ENCODE peak calls at places on chromosomes 16 and 17, in six cellular contexts. V is memory B cell, P is hippocampal formation, A is Caki2, J is astrocyte of the spinal cord, N is WTC11. Z is an unnamed sample.

GRCh38 chr17:79167486-79167885 is 92.9 kb downstream of the ENGASE start:
- DNase-seq in V (no peak), J (no peak), A (no peak), P (no peak), N (no peak), Z (no peak)

GRCh38 chr16:2708290-2708639 is 11.8 kb downstream of the PRSS27 start:
- DNase-seq in N (no peak), J (no peak), V (no peak), P (no peak), A (no peak), Z (no peak)

GRCh38 chr17:41510251-41511065 is 5.0 kb upstream of the KRT13 start:
- DNase-seq in P (no peak), A (no peak), V (no peak), N (no peak), J (no peak), Z (no peak)

GRCh38 chr17:2082003-2082862 is 27.3 kb downstream of the HIC1 start:
- DNase-seq in J (no peak), A (no peak), V (no peak), P (no peak), N (no peak), Z (no peak)

GRCh38 chr16:49439676-49440075 is 66.1 kb downstream of the C16orf78 start:
- DNase-seq in J (no peak), N (no peak), V (no peak), A (no peak), P (no peak), Z (no peak)

GRCh38 chr17:50426814-50427787 is 1.1 kb downstream of the ACSF2 start:
- DNase-seq in P (no peak), A (peak; percentile 49), N (peak; percentile 54), J (peak; percentile 17), V (no peak), Z (no peak)

GRCh38 chr16:69077251-69077650 is 28.2 kb upstream of the HAS3 start:
- DNase-seq in J (peak; percentile 71), N (no peak), A (peak; percentile 88), V (no peak), P (no peak), Z (no peak)

GRCh38 chr16:56637814-56638750 is at the start of gene MT1A:
- DNase-seq in J (peak; percentile 30), N (peak; percentile 74), V (no peak), A (no peak), P (no peak), Z (no peak)

GRCh38 chr16:58339452-58339938 is 44.7 kb upstream of the PRSS54 start:
- DNase-seq in V (no peak), J (peak; percentile 8), P (no peak), N (peak; percentile 29), A (peak; percentile 60), Z (no peak)

GRCh38 chr17:75155191-75155601 is 884 bp upstream of the JPT1 start:
- DNase-seq in N (peak; percentile 23), A (peak; percentile 77), P (no peak), J (no peak), V (no peak), Z (no peak)

GRCh38 chr17:9703781-9704082 is 58.4 kb downstream of the USP43 start:
- DNase-seq in N (no peak), A (no peak), P (no peak), V (no peak), J (no peak), Z (no peak)

GRCh38 chr16:80198265-80198994 is 342.4 kb upstream of the DYNLRB2 start:
- DNase-seq in P (no peak), V (no peak), N (no peak), A (no peak), J (peak; percentile 54), Z (no peak)

GRCh38 chr16:75263963-75264445 is 12.6 kb upstream of the BCAR1 start:
- DNase-seq in N (no peak), A (peak; percentile 43), V (no peak), J (no peak), P (no peak), Z (no peak)

GRCh38 chr17:46931596-46931995 is 8.6 kb downstream of the GOSR2 start:
- DNase-seq in J (no peak), A (no peak), N (no peak), P (no peak), V (no peak), Z (no peak)

GRCh38 chr16:22632621-22633020 is 121.9 kb downstream of the NPIPB5 start:
- DNase-seq in A (no peak), J (no peak), N (no peak), V (no peak), P (no peak), Z (no peak)

GRCh38 chr16:81733295-81733694 is 45.8 kb upstream of the PLCG2 start:
- DNase-seq in P (no peak), J (no peak), A (no peak), V (no peak), N (no peak), Z (no peak)

GRCh38 chr16:87412371-87412995 is 20.3 kb downstream of the MAP1LC3B start:
- DNase-seq in V (no peak), J (no peak), P (no peak), A (no peak), N (no peak), Z (no peak)

GRCh38 chr17:72344613-72345012 is 223.8 kb downstream of the SOX9 start:
- DNase-seq in J (no peak), N (no peak), V (no peak), A (peak; percentile 43), P (no peak), Z (no peak)

GRCh38 chr17:57852955-57853328 is 3.1 kb upstream of the MRPS23 start:
- DNase-seq in J (no peak), A (no peak), P (no peak), N (no peak), V (no peak), Z (no peak)

GRCh38 chr16:75566889-75567255 is 693 bp downstream of the GABARAPL2 start:
- DNase-seq in P (no peak), N (peak; percentile 33), J (no peak), A (no peak), V (no peak), Z (no peak)

GRCh38 chr17:1882836-1883235 is 53.0 kb downstream of the RPA1 start:
- DNase-seq in A (peak; percentile 10), V (peak; percentile 39), J (peak; percentile 20), N (peak; percentile 41), P (no peak), Z (peak; percentile 35)

GRCh38 chr16:3659200-3659599 is 4.7 kb downstream of the DNASE1 start:
- DNase-seq in P (no peak), V (no peak), A (no peak), J (no peak), N (no peak), Z (no peak)

GRCh38 chr17:74326506-74326905 is 480 bp downstream of the KIF19 start:
- DNase-seq in P (no peak), N (no peak), V (no peak), J (no peak), A (no peak), Z (no peak)

GRCh38 chr16:67278773-67279295 is 498 bp upstream of the PLEKHG4 start:
- DNase-seq in N (peak; percentile 59), P (no peak), J (no peak), V (peak; percentile 20), A (peak; percentile 65), Z (peak; percentile 76)

GRCh38 chr16:28210979-28211505 is 723 bp downstream of the XPO6 start:
- DNase-seq in A (peak; percentile 60), J (peak; percentile 61), P (no peak), N (peak; percentile 41), V (no peak), Z (peak; percentile 42)

GRCh38 chr17:80892019-80892855 is 99.4 kb upstream of the CHMP6 start:
- DNase-seq in P (peak; percentile 51), A (peak; percentile 91), N (no peak), V (peak; percentile 33), J (peak; percentile 99), Z (no peak)

GRCh38 chr16:4679854-4680636 is 13.3 kb upstream of the NUDT16L1 start:
- DNase-seq in V (no peak), J (no peak), P (no peak), A (no peak), N (no peak), Z (no peak)

GRCh38 chr17:59845595-59846390 is 47.0 kb downstream of the TUBD1 start:
- DNase-seq in V (no peak), J (peak; percentile 94), A (peak; percentile 95), P (peak; percentile 40), N (no peak), Z (no peak)

GRCh38 chr17:19716108-19717030 is at the start of gene SLC47A2:
- DNase-seq in J (no peak), V (no peak), P (no peak), A (peak; percentile 84), N (no peak), Z (no peak)

GRCh38 chr16:58556678-58557077 is 41.4 kb downstream of the SETD6 start:
- DNase-seq in J (peak; percentile 16), V (no peak), N (no peak), A (no peak), P (no peak), Z (no peak)

GRCh38 chr17:43014020-43014615 is 7.5 kb downstream of the IFI35 start:
- DNase-seq in J (no peak), P (no peak), N (no peak), V (no peak), A (no peak), Z (no peak)

GRCh38 chr17:7440823-7441174 is 1.5 kb downstream of the FGF11 start:
- DNase-seq in P (no peak), V (no peak), N (peak; percentile 64), J (peak; percentile 29), A (no peak), Z (no peak)

GRCh38 chr17:48647103-48647963 is 21.2 kb upstream of the HOXB9 start:
- DNase-seq in J (peak; percentile 30), P (no peak), V (no peak), A (no peak), N (peak; percentile 73), Z (no peak)

GRCh38 chr17:71267668-71268067 is 853.2 kb upstream of the SOX9 start:
- DNase-seq in P (no peak), J (no peak), A (no peak), V (no peak), N (no peak), Z (no peak)

GRCh38 chr16:15899538-15900100 is 11.2 kb upstream of the CEP20 start:
- DNase-seq in N (no peak), J (peak; percentile 94), P (no peak), A (peak; percentile 86), V (no peak), Z (peak; percentile 35)